ENCODE peak calls at places on chromosome 22, in four cellular contexts. L, T, U and V are unnamed samples.
A peak's percentile ranks its signal among the peaks of the same experiment; 100 is the strongest.

GRCh38 chr22:50627452-50627913 is 469 bp downstream of the ARSA start:
- DNase-seq in L (no peak), T (no peak), U (peak; percentile 41), V (peak; percentile 29)

GRCh38 chr22:21990449-21991308 is 8.1 kb upstream of the TOP3B start:
- DNase-seq in L (no peak), T (no peak), U (no peak), V (no peak)

GRCh38 chr22:28017859-28018258 is 98.8 kb upstream of the PITPNB start:
- DNase-seq in L (no peak), T (peak; percentile 16), U (peak; percentile 8), V (no peak)

GRCh38 chr22:26673485-26673884 is 16.1 kb downstream of the MIAT start:
- DNase-seq in L (no peak), T (no peak), U (no peak), V (no peak)

GRCh38 chr22:50276143-50276542 is 6.0 kb upstream of the MAPK11 start:
- DNase-seq in L (peak; percentile 43), T (no peak), U (peak; percentile 55), V (peak; percentile 48)

GRCh38 chr22:32788884-32789624 is 12.5 kb upstream of the TIMP3 start:
- DNase-seq in L (peak; percentile 72), T (no peak), U (peak; percentile 53), V (peak; percentile 48)

GRCh38 chr22:19454156-19454555 is 6.6 kb upstream of the C22orf39 start:
- DNase-seq in L (no peak), T (no peak), U (no peak), V (no peak)

GRCh38 chr22:49961601-49962011 is 1.0 kb downstream of the PIM3 start:
- DNase-seq in L (no peak), T (no peak), U (no peak), V (no peak)

GRCh38 chr22:43861529-43861928 is 784 bp downstream of the SULT4A1 start:
- DNase-seq in L (peak; percentile 52), T (no peak), U (no peak), V (no peak)

GRCh38 chr22:26169312-26170111 is at the start of gene SEZ6L:
- DNase-seq in L (no peak), T (no peak), U (no peak), V (peak; percentile 27)

GRCh38 chr22:28934026-28934425 is 50.7 kb downstream of the ZNRF3 start:
- DNase-seq in L (no peak), T (no peak), U (peak; percentile 2), V (no peak)

GRCh38 chr22:33746501-33746928 is 173.8 kb downstream of the LARGE1 start:
- DNase-seq in L (no peak), T (no peak), U (no peak), V (no peak)

GRCh38 chr22:19636696-19637355 is 77.5 kb upstream of the SEPTIN5 start:
- DNase-seq in L (no peak), T (no peak), U (no peak), V (no peak)

GRCh38 chr22:49969751-49970527 is 9.4 kb downstream of the PIM3 start:
- DNase-seq in L (no peak), T (peak; percentile 27), U (peak; percentile 21), V (no peak)

GRCh38 chr22:44707752-44708151 is 5.7 kb downstream of the PRR5 start:
- DNase-seq in L (peak; percentile 70), T (no peak), U (no peak), V (no peak)

GRCh38 chr22:21764038-21764804 is 28.6 kb upstream of the YPEL1 start:
- DNase-seq in L (no peak), T (no peak), U (no peak), V (no peak)

GRCh38 chr22:43400449-43400848 is 11.4 kb upstream of the MPPED1 start:
- DNase-seq in L (no peak), T (no peak), U (no peak), V (no peak)

GRCh38 chr22:40179535-40179934 is 1.8 kb downstream of the TNRC6B start:
- DNase-seq in L (no peak), T (no peak), U (no peak), V (no peak)

GRCh38 chr22:40176921-40177737 is 596 bp upstream of the TNRC6B start:
- DNase-seq in L (peak; percentile 71), T (peak; percentile 56), U (peak; percentile 55), V (peak; percentile 50)

GRCh38 chr22:40178417-40179409 is 988 bp downstream of the TNRC6B start:
- DNase-seq in L (peak; percentile 57), T (no peak), U (no peak), V (peak; percentile 43)

GRCh38 chr22:40175571-40176105 is 2.1 kb upstream of the TNRC6B start:
- DNase-seq in L (no peak), T (no peak), U (no peak), V (no peak)

DNA sequence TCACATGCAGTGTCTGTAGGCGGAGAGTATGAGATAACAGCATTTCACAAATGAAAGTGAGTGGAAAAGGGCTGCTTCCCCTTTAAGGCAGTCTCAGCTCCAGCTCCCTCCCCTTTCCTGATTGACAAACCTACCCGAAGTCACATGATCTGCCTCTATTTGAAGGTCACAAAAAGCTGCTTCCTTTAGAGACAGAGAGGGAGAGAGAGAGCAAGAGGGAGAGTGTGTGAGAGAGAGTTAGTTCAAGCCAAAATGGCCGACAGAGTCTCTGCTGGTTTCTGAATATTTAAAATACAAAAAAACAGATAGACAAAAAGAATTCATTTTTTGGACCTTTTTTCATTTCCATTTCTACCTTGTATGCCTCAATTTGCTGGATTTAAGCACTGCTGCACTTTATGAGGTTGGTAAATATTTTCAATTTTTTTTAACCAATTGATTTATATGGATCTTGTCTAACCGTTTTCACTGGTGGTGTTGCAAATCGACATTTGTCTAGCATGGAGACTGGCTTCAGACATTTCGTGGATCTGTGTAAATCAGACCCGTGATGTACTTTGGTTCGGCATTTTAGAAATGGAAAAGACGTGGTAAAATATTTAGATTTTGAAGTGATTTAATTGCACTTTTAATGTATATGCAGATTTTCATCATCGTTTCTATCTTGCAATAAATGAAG is at the start of gene TNRC6B:
- DNase-seq in L (peak; percentile 98), T (peak; percentile 79), U (peak; percentile 72), V (peak; percentile 74)
- TF ChIP-seq POLR2A in L (peak; percentile 98), T (peak; percentile 82), U (peak; percentile 97), V (no peak)

GRCh38 chr22:38299001-38299651 is 18.1 kb downstream of the CSNK1E start:
- DNase-seq in L (no peak), T (no peak), U (peak; percentile 57), V (peak; percentile 81)
- TF ChIP-seq POLR2A in L (no peak), T (no peak), U (no peak), V (no peak)

DNA sequence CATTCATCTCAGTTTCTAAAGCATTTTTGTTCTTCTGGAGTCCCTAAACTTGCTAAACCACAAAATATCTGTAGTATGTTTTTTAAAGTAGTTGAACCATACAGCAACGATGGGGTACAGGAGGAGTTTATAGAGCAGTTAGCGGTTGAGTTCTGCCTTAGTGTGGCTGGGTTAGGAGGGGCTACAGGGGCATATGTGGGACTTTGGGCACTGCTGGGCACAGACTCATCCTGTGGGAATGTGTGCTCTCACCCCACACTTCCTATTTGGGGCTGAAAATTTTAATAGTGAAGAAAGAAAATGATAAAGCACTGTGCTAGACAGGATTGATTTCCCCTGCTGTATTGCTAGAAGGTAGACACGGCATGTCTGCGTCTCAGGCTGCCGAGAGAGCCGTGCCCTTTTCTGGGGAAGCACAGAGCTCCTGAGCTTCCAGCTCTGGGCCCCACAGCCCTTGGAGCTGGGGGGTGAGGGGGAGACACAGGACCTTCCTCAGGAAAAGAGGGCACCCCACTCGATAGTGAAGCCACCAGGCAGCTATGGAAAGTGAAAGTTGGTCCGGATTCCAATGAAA is 81.3 kb upstream of the PPARA start:
- DNase-seq in L (peak; percentile 49), T (no peak), U (peak; percentile 32), V (peak; percentile 14)
- TF ChIP-seq POLR2A in L (no peak), T (no peak), U (no peak), V (no peak)

GRCh38 chr22:23767673-23768548 is at the start of gene CHCHD10:
- DNase-seq in L (peak; percentile 50), T (peak; percentile 83), U (peak; percentile 84), V (peak; percentile 87)
- TF ChIP-seq POLR2A in L (no peak), T (no peak), U (peak; percentile 81), V (peak; percentile 71)

DNA sequence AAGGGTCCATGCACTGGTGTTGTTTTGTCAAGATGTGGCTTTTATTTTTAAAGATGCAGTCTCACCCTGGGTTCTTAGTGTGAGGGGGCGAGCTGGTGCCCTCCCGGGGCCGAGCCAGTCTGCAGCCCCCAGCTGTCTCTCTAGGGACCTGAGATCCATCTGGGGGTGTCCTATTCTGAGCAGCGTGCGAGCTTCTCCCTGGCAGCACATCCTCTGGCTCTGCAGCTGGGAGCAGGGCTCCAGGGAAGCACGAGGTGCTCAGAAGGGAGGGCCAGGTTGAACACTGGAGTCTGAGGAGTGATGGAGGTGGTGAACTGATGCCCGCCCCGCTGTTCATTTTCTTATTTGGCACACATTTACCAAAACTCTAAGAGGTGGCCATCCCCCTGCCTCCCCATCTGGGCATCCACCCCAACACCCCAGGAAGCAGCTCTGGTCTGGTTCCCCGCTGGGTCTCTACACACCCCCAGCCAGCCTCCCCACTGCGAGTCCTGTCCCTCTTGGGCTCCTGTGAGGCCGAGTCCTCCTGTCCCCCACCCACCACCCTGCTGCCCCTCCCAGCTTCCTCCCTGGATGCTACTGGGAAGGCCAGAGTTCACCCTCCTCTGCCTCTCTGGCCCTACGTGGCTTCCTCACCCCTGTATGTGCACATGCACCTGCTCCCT is 956.4 kb downstream of the BRD1 start:
- DNase-seq in L (no peak), T (no peak), U (no peak), V (no peak)
- TF ChIP-seq POLR2A in L (no peak), T (no peak), U (no peak), V (no peak)

GRCh38 chr22:18091916-18092526 is 14.2 kb downstream of the PEX26 start:
- DNase-seq in L (peak; percentile 43), T (peak; percentile 72), U (peak; percentile 73), V (peak; percentile 30)
- TF ChIP-seq POLR2A in L (no peak), T (no peak), U (peak; percentile 29), V (no peak)

DNA sequence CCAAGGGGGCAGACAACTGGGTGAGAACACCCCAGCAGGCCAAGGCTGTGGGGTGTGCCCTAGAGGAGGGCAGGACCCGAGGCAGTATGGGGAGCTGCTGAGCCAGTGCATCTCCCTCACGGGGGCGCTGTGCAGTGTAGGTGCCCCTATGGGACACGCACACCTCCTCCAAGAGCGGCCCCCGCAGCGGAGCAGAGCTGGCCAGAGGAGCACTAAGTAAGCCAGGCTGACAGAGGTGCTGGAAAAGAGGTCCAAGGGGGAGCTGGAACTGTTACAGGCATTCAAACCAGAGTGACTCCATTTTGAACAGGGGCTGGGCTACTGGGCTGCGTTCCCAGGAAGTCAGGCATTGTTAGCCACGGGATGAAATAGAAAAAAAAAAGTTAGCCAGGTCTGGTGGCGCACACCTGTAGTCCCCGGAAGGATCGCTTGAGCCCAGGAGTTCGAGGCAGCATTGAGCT is 41.8 kb downstream of the TST start:
- DNase-seq in L (peak; percentile 9), T (peak; percentile 42), U (peak; percentile 64), V (peak; percentile 46)
- TF ChIP-seq POLR2A in L (no peak), T (no peak), U (no peak), V (no peak)

DNA sequence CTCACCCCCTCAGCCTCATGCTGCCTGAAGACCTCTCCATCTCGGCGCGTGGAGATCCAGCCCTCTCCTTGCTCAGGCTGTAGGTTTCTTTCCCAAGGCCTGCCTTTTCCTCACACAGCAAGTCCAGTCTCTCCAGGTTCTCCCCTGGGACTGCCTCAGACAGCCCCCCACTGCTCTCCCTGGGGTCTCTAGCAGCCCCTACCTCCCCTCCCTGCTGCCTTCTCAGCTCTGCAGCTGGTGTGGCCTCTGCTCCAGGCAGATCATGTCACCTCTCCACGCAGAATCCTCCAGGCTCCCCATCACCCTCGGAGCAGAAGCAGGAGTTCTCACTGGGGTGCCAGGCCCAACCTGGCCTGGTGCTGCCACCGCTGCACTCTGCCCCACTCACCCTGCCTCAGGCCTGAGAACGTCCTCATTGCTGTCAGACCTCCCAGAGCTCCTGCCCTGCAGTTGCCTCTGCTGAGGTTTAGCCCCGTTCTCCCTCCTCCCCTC is 15.2 kb downstream of the SMARCB1 start:
- DNase-seq in L (no peak), T (no peak), U (no peak), V (no peak)
- TF ChIP-seq POLR2A in L (no peak), T (no peak), U (no peak), V (no peak)